ENCODE peak calls at places on chromosomes 6 and 20, in four cellular contexts. J is ureter; Q is kidney glomerular epithelial cell; I is activated CD8-positive, alpha-beta T cell treated with anti-CD3 and anti-CD28 coated beads for 36 hours. F is an unnamed sample.

GRCh38 chr20:52921300-52921699 is 50.9 kb upstream of the TSHZ2 start:
- DNase-seq in J (no peak), Q (no peak), I (no peak), F (no peak)

GRCh38 chr20:9043364-9043763 is 25.5 kb upstream of the PLCB4 start:
- DNase-seq in J (no peak), Q (no peak), I (no peak), F (no peak)

GRCh38 chr20:13397300-13397724 is 176.2 kb downstream of the ISM1 start:
- DNase-seq in J (no peak), Q (no peak), I (no peak), F (no peak)

GRCh38 chr6:123547216-123547978 is 89.4 kb downstream of the TRDN start:
- DNase-seq in J (no peak), Q (no peak), I (no peak), F (no peak)

GRCh38 chr6:156912431-156912830 is 135.3 kb downstream of the ARID1B start:
- DNase-seq in J (no peak), Q (no peak), I (no peak), F (peak)

GRCh38 chr6:56106231-56106630 is 141.1 kb downstream of the COL21A1 start:
- DNase-seq in J (no peak), Q (peak), I (no peak), F (no peak)

GRCh38 chr6:170210026-170210390 is 80.9 kb downstream of the DLL1 start:
- DNase-seq in J (no peak), Q (no peak), I (peak), F (no peak)

GRCh38 chr6:101403566-101403965 is 10.1 kb downstream of the GRIK2 start:
- DNase-seq in J (no peak), Q (no peak), I (no peak), F (no peak)

GRCh38 chr20:41910558-41910957 is 292.4 kb upstream of the CHD6 start:
- DNase-seq in J (no peak), Q (no peak), I (no peak), F (no peak)

GRCh38 chr6:37516076-37516919 is 16.6 kb upstream of the CCDC167 start:
- DNase-seq in J (peak), Q (no peak), I (peak), F (no peak)

GRCh38 chr20:36128463-36129176 is 25.9 kb upstream of the EPB41L1 start:
- DNase-seq in J (no peak), Q (peak), I (no peak), F (no peak)

GRCh38 chr20:35088231-35088794 is 4.3 kb downstream of the TRPC4AP start:
- DNase-seq in J (no peak), Q (no peak), I (no peak), F (peak)

GRCh38 chr6:55040102-55040848 is 134.0 kb upstream of the HCRTR2 start:
- DNase-seq in J (no peak), Q (no peak), I (no peak), F (peak)

GRCh38 chr6:155694429-155694795 is 238.8 kb upstream of the NOX3 start:
- DNase-seq in J (no peak), Q (no peak), I (no peak), F (no peak)

GRCh38 chr6:53263915-53264314 is 84.8 kb downstream of the ELOVL5 start:
- DNase-seq in J (no peak), Q (no peak), I (no peak), F (no peak)

GRCh38 chr6:153931431-153931830 is 107.6 kb upstream of the OPRM1 start:
- DNase-seq in J (no peak), Q (no peak), I (no peak), F (no peak)

GRCh38 chr20:19934792-19935491 is 82.2 kb upstream of the NAA20 start:
- DNase-seq in J (peak), Q (no peak), I (no peak), F (peak)

GRCh38 chr6:20454201-20454824 is 52.6 kb downstream of the E2F3 start:
- DNase-seq in J (no peak), Q (no peak), I (peak), F (peak)

GRCh38 chr6:20660534-20660933 is 126.3 kb downstream of the CDKAL1 start:
- DNase-seq in J (no peak), Q (no peak), I (no peak), F (no peak)

GRCh38 chr6:34358389-34358906 is 34.0 kb downstream of the NUDT3 start:
- DNase-seq in J (no peak), Q (no peak), I (no peak), F (peak)

GRCh38 chr6:102763886-102764285 is 1370.4 kb downstream of the GRIK2 start:
- DNase-seq in J (no peak), Q (no peak), I (no peak), F (no peak)

GRCh38 chr20:20547221-20547875 is 165.1 kb downstream of the RALGAPA2 start:
- DNase-seq in J (no peak), Q (no peak), I (peak), F (peak)

F was measured in OCI-M1.